ENCODE peak calls at places on chromosomes 3 and 15, in five cellular contexts. C is PC-3, Z is psoas muscle, X is brain microvascular endothelial cell, F is H1. L is an unnamed sample.

GRCh38 chr3:102163039-102163817 is 271.6 kb upstream of the ZPLD1 start:
- DNase-seq in C (peak), Z (peak), X (peak), F (no peak), L (peak)

GRCh38 chr3:152257246-152258074 is 11.3 kb upstream of the MBNL1 start:
- DNase-seq in C (no peak), Z (no peak), X (peak), F (no peak), L (peak)

GRCh38 chr3:42063886-42064285 is 27.3 kb upstream of the TRAK1 start:
- DNase-seq in C (no peak), Z (no peak), X (peak), F (no peak), L (peak)

GRCh38 chr3:104397713-104398112 is 969.0 kb upstream of the ALCAM start:
- DNase-seq in C (no peak), Z (no peak), X (no peak), F (no peak), L (no peak)

GRCh38 chr3:194731496-194732073 is 45.9 kb downstream of the FAM43A start:
- DNase-seq in C (no peak), Z (no peak), X (no peak), F (no peak), L (no peak)

GRCh38 chr3:165817160-165817709 is 20.0 kb downstream of the BCHE start:
- DNase-seq in C (no peak), Z (no peak), X (no peak), F (no peak), L (no peak)

GRCh38 chr3:153269730-153270129 is 107.7 kb downstream of the RAP2B start:
- DNase-seq in C (no peak), Z (no peak), X (no peak), F (no peak), L (no peak)

GRCh38 chr15:29222129-29222853 is 47.3 kb downstream of the NSMCE3 start:
- DNase-seq in C (no peak), Z (no peak), X (no peak), F (no peak), L (no peak)

GRCh38 chr3:104388624-104389023 is 978.1 kb upstream of the ALCAM start:
- DNase-seq in C (peak), Z (no peak), X (peak), F (no peak), L (peak)

GRCh38 chr3:38648024-38648658 is 1.3 kb downstream of the SCN5A start:
- DNase-seq in C (no peak), Z (no peak), X (no peak), F (peak), L (no peak)
- H3K4me3 ChIP-seq in C (no peak), Z (peak), X (no peak), F (peak), L (no peak)

GRCh38 chr15:63283126-63283525 is 5.7 kb downstream of the APH1B start:
- DNase-seq in C (no peak), Z (no peak), X (no peak), F (no peak), L (no peak)

GRCh38 chr15:63277893-63278505 is 594 bp downstream of the APH1B start:
- DNase-seq in C (peak), Z (no peak), X (no peak), F (peak), L (no peak)

GRCh38 chr15:63276342-63277043 is 912 bp upstream of the APH1B start:
- DNase-seq in C (no peak), Z (no peak), X (no peak), F (no peak), L (no peak)

GRCh38 chr15:63274427-63274826 is 3.0 kb upstream of the APH1B start:
- DNase-seq in C (no peak), Z (no peak), X (no peak), F (no peak), L (no peak)

DNA sequence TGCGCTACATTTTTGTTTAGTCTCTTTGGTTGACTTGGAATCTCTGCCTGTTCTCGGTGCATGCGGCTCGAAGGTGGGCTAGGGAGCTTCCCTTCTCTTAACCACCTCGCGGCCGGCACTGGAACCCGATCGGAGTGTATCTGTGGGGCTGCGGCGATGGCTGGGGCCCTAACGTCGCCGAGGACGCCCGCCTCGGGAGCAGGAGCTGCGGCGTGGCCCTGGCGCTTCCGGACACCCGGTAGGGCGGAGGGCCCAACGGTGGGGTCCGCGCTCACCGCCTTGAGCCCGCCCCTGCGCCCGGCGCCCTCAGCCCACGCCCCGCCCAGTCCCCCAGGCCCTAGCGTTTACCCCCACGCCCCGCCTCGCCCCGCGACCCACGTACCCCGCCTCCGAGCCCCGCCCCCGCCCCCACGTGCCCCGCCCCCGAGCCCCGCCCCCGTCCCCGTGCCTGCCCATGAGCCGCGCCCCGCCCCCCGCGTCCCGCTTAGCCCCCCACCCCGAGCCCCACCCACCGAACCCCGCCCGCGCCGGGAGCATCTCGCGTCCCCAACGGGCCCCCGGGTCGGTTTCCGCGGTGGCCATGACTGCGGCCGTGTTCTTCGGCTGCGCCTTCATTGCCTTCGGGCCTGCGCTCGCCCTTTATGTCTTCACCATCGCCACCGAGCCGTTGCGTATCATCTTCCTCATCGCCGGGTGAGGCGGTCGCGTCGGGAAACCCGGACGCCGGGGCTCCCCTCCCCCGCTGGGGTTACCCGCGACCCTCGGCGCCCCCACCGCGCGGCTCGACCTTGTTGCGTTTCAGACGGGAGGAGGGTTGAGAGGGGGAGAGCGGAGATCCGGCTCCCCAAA is at the start of gene APH1B:
- DNase-seq in C (peak), Z (peak), X (no peak), F (peak), L (peak)
- TF ChIP-seq CTCF in C (no peak), Z (no peak), X (peak), F (no peak), L (no peak)

GRCh38 chr15:31344266-31344665 is 17.6 kb downstream of the KLF13 start:
- DNase-seq in C (no peak), Z (no peak), X (no peak), F (no peak), L (no peak)

GRCh38 chr15:31347067-31347975 is 20.7 kb downstream of the KLF13 start:
- DNase-seq in C (no peak), Z (no peak), X (no peak), F (no peak), L (no peak)

GRCh38 chr15:31344824-31345605 is 18.4 kb downstream of the KLF13 start:
- DNase-seq in C (no peak), Z (peak), X (no peak), F (no peak), L (no peak)

GRCh38 chr15:31346367-31347066 is 19.9 kb downstream of the KLF13 start:
- DNase-seq in C (no peak), Z (no peak), X (no peak), F (no peak), L (no peak)

GRCh38 chr15:31345606-31346366 is 19.2 kb downstream of the KLF13 start:
- DNase-seq in C (no peak), Z (no peak), X (no peak), F (no peak), L (no peak)
- H3K4me3 ChIP-seq in C (no peak), Z (peak), X (no peak), F (no peak), L (no peak)

GRCh38 chr3:179563298-179563934 is 690 bp downstream of the ACTL6A start:
- DNase-seq in C (peak), Z (peak), X (peak), F (peak), L (peak)
- TF ChIP-seq CTCF in C (peak), Z (peak), X (peak), F (peak), L (peak)

GRCh38 chr15:66292261-66293084 is 895 bp upstream of the DIS3L start:
- DNase-seq in C (no peak), Z (no peak), X (no peak), F (no peak), L (no peak)

GRCh38 chr15:66293419-66294156 is at the start of gene DIS3L:
- DNase-seq in C (peak), Z (peak), X (no peak), F (peak), L (peak)

GRCh38 chr15:66294157-66294931 is 976 bp downstream of the DIS3L start:
- DNase-seq in C (peak), Z (no peak), X (peak), F (no peak), L (peak)

GRCh38 chr15:66293085-66293418 is 316 bp upstream of the DIS3L start:
- DNase-seq in C (no peak), Z (no peak), X (no peak), F (no peak), L (peak)

DNA sequence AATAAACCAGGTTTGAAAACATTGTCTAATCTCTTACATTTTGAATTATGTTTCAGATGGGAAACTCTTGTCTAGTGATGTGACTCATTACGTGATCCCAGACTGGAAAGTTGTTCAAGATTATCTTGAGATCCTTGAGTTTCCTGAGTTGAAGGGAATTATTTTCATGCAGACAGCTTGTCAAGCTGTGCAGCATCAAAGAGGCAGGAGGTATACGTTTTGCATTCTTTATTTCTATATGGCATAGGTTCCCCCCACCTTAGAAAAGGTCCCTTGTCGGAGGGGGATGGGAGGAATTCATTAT is 1.5 kb downstream of the DIS3L start:
- DNase-seq in C (no peak), Z (no peak), X (peak), F (no peak), L (no peak)
- H3K4me3 ChIP-seq in C (peak), Z (peak), X (no peak), F (no peak), L (no peak)

GRCh38 chr15:61736792-61737191 is 323.5 kb downstream of the VPS13C start:
- DNase-seq in C (no peak), Z (no peak), X (no peak), F (no peak), L (no peak)

GRCh38 chr15:61726166-61726565 is 334.1 kb downstream of the VPS13C start:
- DNase-seq in C (no peak), Z (no peak), X (no peak), F (no peak), L (no peak)

GRCh38 chr15:61731081-61731480 is 329.2 kb downstream of the VPS13C start:
- DNase-seq in C (no peak), Z (no peak), X (no peak), F (no peak), L (no peak)
- TF ChIP-seq CTCF in C (no peak), Z (no peak), X (no peak), F (no peak), L (no peak)